ENCODE peak calls at places on chromosomes 3 and 15, in four cellular contexts. One of them, this sample, is unnamed.

GRCh38 chr15:82231233-82231632 is 31.3 kb downstream of the EFL1 start:
- DNase-seq in WTC11: no peak
- DNase-seq in GM12878: no peak
- DNase-seq in HepG2: no peak
- DNase-seq in this sample: no peak

GRCh38 chr3:10472877-10473440 is 32.4 kb downstream of the ATP2B2 start:
- DNase-seq in WTC11: no peak
- DNase-seq in GM12878: no peak
- DNase-seq in HepG2: no peak
- DNase-seq in this sample: no peak

GRCh38 chr3:11634081-11634635 is 9.6 kb downstream of the VGLL4 start:
- DNase-seq in WTC11: no peak
- DNase-seq in GM12878: no peak
- DNase-seq in HepG2: no peak
- DNase-seq in this sample: no peak

GRCh38 chr15:35182841-35183479 is 97.9 kb upstream of the NANOGP8 start:
- DNase-seq in WTC11: peak; percentile 77
- DNase-seq in GM12878: peak; percentile 45
- DNase-seq in HepG2: no peak
- DNase-seq in this sample: no peak

GRCh38 chr15:100107151-100107550 is 234.6 kb downstream of the ADAMTS17 start:
- DNase-seq in WTC11: no peak
- DNase-seq in GM12878: no peak
- DNase-seq in HepG2: no peak
- DNase-seq in this sample: no peak

GRCh38 chr3:121698513-121698912 is 37.8 kb upstream of the HCLS1 start:
- DNase-seq in WTC11: no peak
- DNase-seq in GM12878: no peak
- DNase-seq in HepG2: no peak
- DNase-seq in this sample: no peak

GRCh38 chr3:123344175-123344908 is 104.5 kb downstream of the ADCY5 start:
- DNase-seq in WTC11: no peak
- DNase-seq in GM12878: no peak
- DNase-seq in HepG2: no peak
- DNase-seq in this sample: no peak

GRCh38 chr3:37074178-37074577 is 80.9 kb downstream of the MLH1 start:
- DNase-seq in WTC11: no peak
- DNase-seq in GM12878: no peak
- DNase-seq in HepG2: no peak
- DNase-seq in this sample: no peak

GRCh38 chr15:85793641-85794597 is 806 bp downstream of the KLHL25 start:
- DNase-seq in WTC11: peak; percentile 35
- DNase-seq in GM12878: no peak
- DNase-seq in HepG2: peak; percentile 28
- DNase-seq in this sample: peak; percentile 25

GRCh38 chr3:96779810-96780209 is 34.6 kb upstream of the EPHA6 start:
- DNase-seq in WTC11: peak; percentile 54
- DNase-seq in GM12878: no peak
- DNase-seq in HepG2: no peak
- DNase-seq in this sample: no peak

GRCh38 chr3:52065264-52065756 is 8.9 kb upstream of the DUSP7 start:
- DNase-seq in WTC11: no peak
- DNase-seq in GM12878: no peak
- DNase-seq in HepG2: no peak
- DNase-seq in this sample: no peak

GRCh38 chr3:75978686-75979085 is 193.3 kb upstream of the ZNF717 start:
- DNase-seq in WTC11: no peak
- DNase-seq in GM12878: no peak
- DNase-seq in HepG2: no peak
- DNase-seq in this sample: no peak

GRCh38 chr3:75981401-75981800 is 196.1 kb upstream of the ZNF717 start:
- DNase-seq in WTC11: no peak
- DNase-seq in GM12878: no peak
- DNase-seq in HepG2: no peak
- DNase-seq in this sample: no peak

GRCh38 chr3:75985432-75985831 is 200.1 kb upstream of the ZNF717 start:
- DNase-seq in WTC11: no peak
- DNase-seq in GM12878: no peak
- DNase-seq in HepG2: no peak
- DNase-seq in this sample: no peak

GRCh38 chr3:75983609-75984290 is 198.4 kb upstream of the ZNF717 start:
- DNase-seq in WTC11: no peak
- DNase-seq in GM12878: no peak
- DNase-seq in HepG2: no peak
- DNase-seq in this sample: no peak
- TF ChIP-seq ESRRA in WTC11: no peak
- TF ChIP-seq ESRRA in GM12878: no peak
- TF ChIP-seq ESRRA in HepG2: no peak
- TF ChIP-seq ESRRA in this sample: no peak

DNA sequence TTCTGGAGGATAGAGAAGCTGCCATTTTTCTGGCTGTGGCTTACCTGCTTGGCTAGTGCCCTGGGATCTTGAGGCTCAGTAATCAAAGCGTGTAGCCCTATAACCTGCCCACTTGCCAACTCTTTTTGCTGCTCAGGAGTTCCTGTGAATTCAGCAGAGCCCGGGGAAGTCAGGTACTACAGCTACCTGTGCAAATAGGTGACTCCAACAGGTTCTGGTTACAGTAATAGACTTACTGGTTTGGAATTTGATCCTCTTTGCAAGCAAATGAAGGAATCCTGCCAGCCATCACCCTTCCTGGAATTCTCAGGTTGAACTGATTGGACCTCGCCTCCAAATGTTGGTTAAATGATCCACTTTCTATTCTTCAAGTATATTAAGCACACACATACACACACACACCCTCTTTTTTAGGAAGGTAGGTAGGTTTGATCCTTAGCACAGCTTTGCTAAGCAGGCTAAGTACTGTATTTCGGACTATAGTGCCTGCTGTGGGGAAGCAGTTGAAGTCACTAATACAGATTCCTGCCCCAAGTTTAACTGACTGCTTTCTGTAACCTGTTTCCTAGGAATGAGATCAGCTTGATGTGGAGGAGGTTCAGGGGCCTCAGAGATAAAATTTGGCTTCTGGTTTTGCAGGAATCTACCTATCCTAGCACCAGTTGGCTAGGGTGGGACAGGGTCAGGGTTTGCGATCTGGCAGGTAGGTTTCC is 2.3 kb downstream of the PPCDC start:
- DNase-seq in WTC11: no peak
- DNase-seq in GM12878: no peak
- DNase-seq in HepG2: no peak
- DNase-seq in this sample: no peak
- TF ChIP-seq ATF3 in WTC11: no peak
- TF ChIP-seq ATF3 in GM12878: no peak
- TF ChIP-seq ATF3 in HepG2: no peak
- TF ChIP-seq ATF3 in this sample: no peak

GRCh38 chr15:63358296-63359029 is 23.2 kb downstream of the CA12 start:
- DNase-seq in WTC11: no peak
- DNase-seq in GM12878: no peak
- DNase-seq in HepG2: no peak
- DNase-seq in this sample: no peak
- TF ChIP-seq ESRRA in WTC11: no peak
- TF ChIP-seq ESRRA in GM12878: no peak
- TF ChIP-seq ESRRA in HepG2: no peak
- TF ChIP-seq ESRRA in this sample: no peak

GRCh38 chr3:23421811-23422510 is 218.8 kb downstream of the UBE2E2 start:
- DNase-seq in WTC11: no peak
- DNase-seq in GM12878: no peak
- DNase-seq in HepG2: no peak
- DNase-seq in this sample: no peak

GRCh38 chr3:23418026-23418425 is 214.9 kb downstream of the UBE2E2 start:
- DNase-seq in WTC11: no peak
- DNase-seq in GM12878: no peak
- DNase-seq in HepG2: no peak
- DNase-seq in this sample: no peak

GRCh38 chr3:23425410-23425809 is 222.3 kb downstream of the UBE2E2 start:
- DNase-seq in WTC11: no peak
- DNase-seq in GM12878: no peak
- DNase-seq in HepG2: no peak
- DNase-seq in this sample: no peak

GRCh38 chr3:23422511-23422851 is 219.4 kb downstream of the UBE2E2 start:
- DNase-seq in WTC11: no peak
- DNase-seq in GM12878: no peak
- DNase-seq in HepG2: no peak
- DNase-seq in this sample: no peak
- TF ChIP-seq ATF3 in WTC11: no peak
- TF ChIP-seq ATF3 in GM12878: no peak
- TF ChIP-seq ATF3 in HepG2: no peak
- TF ChIP-seq ATF3 in this sample: no peak

This sample was measured in K562.